ENCODE peak calls at places on chromosomes 2 and 18, in five cellular contexts. One of them, this sample, is unnamed.

GRCh38 chr2:218721934-218722333 is 11.3 kb downstream of the TTLL4 start:
- DNase-seq in central memory CD4-positive, alpha-beta T cell: no peak
- DNase-seq in activated T-cell treated with anti-CD3 and anti-CD28 coated beads, Interleukin-2, amount 50 U/mL, for 4 hours: no peak
- DNase-seq in M059J: no peak
- DNase-seq in coronary artery: no peak
- DNase-seq in this sample: no peak

GRCh38 chr2:98524168-98524567 is 79.5 kb downstream of the INPP4A start:
- DNase-seq in coronary artery: no peak
- DNase-seq in M059J: peak
- DNase-seq in central memory CD4-positive, alpha-beta T cell: no peak
- DNase-seq in activated T-cell treated with anti-CD3 and anti-CD28 coated beads, Interleukin-2, amount 50 U/mL, for 4 hours: no peak
- DNase-seq in this sample: no peak

GRCh38 chr18:38545071-38545470 is 979.5 kb upstream of the CELF4 start:
- DNase-seq in activated T-cell treated with anti-CD3 and anti-CD28 coated beads, Interleukin-2, amount 50 U/mL, for 4 hours: no peak
- DNase-seq in central memory CD4-positive, alpha-beta T cell: no peak
- DNase-seq in coronary artery: no peak
- DNase-seq in M059J: peak
- DNase-seq in this sample: no peak

GRCh38 chr2:100142393-100142792 is at the start of gene AFF3:
- DNase-seq in central memory CD4-positive, alpha-beta T cell: peak
- DNase-seq in coronary artery: no peak
- DNase-seq in activated T-cell treated with anti-CD3 and anti-CD28 coated beads, Interleukin-2, amount 50 U/mL, for 4 hours: no peak
- DNase-seq in M059J: no peak
- DNase-seq in this sample: no peak

GRCh38 chr2:201228912-201229290 is 31.4 kb upstream of the CASP8 start:
- DNase-seq in coronary artery: no peak
- DNase-seq in M059J: no peak
- DNase-seq in central memory CD4-positive, alpha-beta T cell: no peak
- DNase-seq in activated T-cell treated with anti-CD3 and anti-CD28 coated beads, Interleukin-2, amount 50 U/mL, for 4 hours: no peak
- DNase-seq in this sample: no peak

GRCh38 chr2:240868286-240869108 is at the start of gene AGXT:
- DNase-seq in activated T-cell treated with anti-CD3 and anti-CD28 coated beads, Interleukin-2, amount 50 U/mL, for 4 hours: no peak
- DNase-seq in M059J: peak
- DNase-seq in central memory CD4-positive, alpha-beta T cell: no peak
- DNase-seq in coronary artery: peak
- DNase-seq in this sample: no peak

GRCh38 chr2:112542974-112543760 is 902 bp downstream of the POLR1B start:
- DNase-seq in coronary artery: no peak
- DNase-seq in M059J: peak
- DNase-seq in central memory CD4-positive, alpha-beta T cell: no peak
- DNase-seq in activated T-cell treated with anti-CD3 and anti-CD28 coated beads, Interleukin-2, amount 50 U/mL, for 4 hours: no peak
- DNase-seq in this sample: peak

GRCh38 chr2:106165064-106165463 is 29.0 kb downstream of the UXS1 start:
- DNase-seq in activated T-cell treated with anti-CD3 and anti-CD28 coated beads, Interleukin-2, amount 50 U/mL, for 4 hours: no peak
- DNase-seq in coronary artery: no peak
- DNase-seq in M059J: no peak
- DNase-seq in central memory CD4-positive, alpha-beta T cell: no peak
- DNase-seq in this sample: no peak

GRCh38 chr2:74440005-74440377 is 1.7 kb downstream of the RTKN start:
- DNase-seq in activated T-cell treated with anti-CD3 and anti-CD28 coated beads, Interleukin-2, amount 50 U/mL, for 4 hours: no peak
- DNase-seq in coronary artery: no peak
- DNase-seq in central memory CD4-positive, alpha-beta T cell: no peak
- DNase-seq in M059J: peak
- DNase-seq in this sample: peak

GRCh38 chr2:229221641-229222040 is 49.4 kb downstream of the PID1 start:
- DNase-seq in coronary artery: no peak
- DNase-seq in central memory CD4-positive, alpha-beta T cell: no peak
- DNase-seq in activated T-cell treated with anti-CD3 and anti-CD28 coated beads, Interleukin-2, amount 50 U/mL, for 4 hours: no peak
- DNase-seq in M059J: peak
- DNase-seq in this sample: no peak

GRCh38 chr2:180000434-180000833 is 6.7 kb downstream of the CWC22 start:
- DNase-seq in coronary artery: no peak
- DNase-seq in activated T-cell treated with anti-CD3 and anti-CD28 coated beads, Interleukin-2, amount 50 U/mL, for 4 hours: no peak
- DNase-seq in central memory CD4-positive, alpha-beta T cell: no peak
- DNase-seq in M059J: peak
- DNase-seq in this sample: no peak

GRCh38 chr2:66427219-66427768 is 7.6 kb upstream of the MEIS1 start:
- DNase-seq in activated T-cell treated with anti-CD3 and anti-CD28 coated beads, Interleukin-2, amount 50 U/mL, for 4 hours: no peak
- DNase-seq in M059J: no peak
- DNase-seq in central memory CD4-positive, alpha-beta T cell: no peak
- DNase-seq in coronary artery: no peak
- DNase-seq in this sample: no peak

GRCh38 chr2:2810504-2810903 is 479.4 kb upstream of the MYT1L start:
- DNase-seq in activated T-cell treated with anti-CD3 and anti-CD28 coated beads, Interleukin-2, amount 50 U/mL, for 4 hours: no peak
- DNase-seq in central memory CD4-positive, alpha-beta T cell: no peak
- DNase-seq in coronary artery: peak
- DNase-seq in M059J: no peak
- DNase-seq in this sample: no peak

GRCh38 chr18:72410399-72410798 is 133.7 kb downstream of the CBLN2 start:
- DNase-seq in M059J: no peak
- DNase-seq in central memory CD4-positive, alpha-beta T cell: no peak
- DNase-seq in coronary artery: no peak
- DNase-seq in activated T-cell treated with anti-CD3 and anti-CD28 coated beads, Interleukin-2, amount 50 U/mL, for 4 hours: no peak
- DNase-seq in this sample: no peak

This sample was measured in EL.